ENCODE peak calls at places on chromosome 2, in four cellular contexts. A is IMR-90, I is mesenchymal stem cell, W is H1. N is an unnamed sample.

GRCh38 chr2:212052412-212053159 is 486.0 kb downstream of the ERBB4 start:
- DNase-seq in A (peak), I (peak), W (no peak), N (no peak)

GRCh38 chr2:234502285-234502918 is 5.5 kb upstream of the ARL4C start:
- DNase-seq in A (peak), I (peak), W (no peak), N (no peak)

GRCh38 chr2:199119796-199120195 is 337.9 kb downstream of the SATB2 start:
- DNase-seq in A (no peak), I (no peak), W (no peak), N (no peak)

GRCh38 chr2:199631129-199631528 is 173.4 kb upstream of the SATB2 start:
- DNase-seq in A (no peak), I (no peak), W (no peak), N (no peak)

GRCh38 chr2:1744446-1745170 is at the start of gene PXDN:
- DNase-seq in A (peak), I (peak), W (no peak), N (peak)

GRCh38 chr2:170087394-170087793 is 90.6 kb upstream of the MYO3B start:
- DNase-seq in A (peak), I (no peak), W (no peak), N (no peak)

GRCh38 chr2:3423492-3424170 is 44.1 kb downstream of the TRAPPC12 start:
- DNase-seq in A (peak), I (peak), W (peak), N (peak)

GRCh38 chr2:7019191-7019590 is 102.0 kb downstream of the RNF144A start:
- DNase-seq in A (no peak), I (no peak), W (no peak), N (no peak)

GRCh38 chr2:174683392-174683759 is 80.9 kb downstream of the CHRNA1 start:
- DNase-seq in A (peak), I (peak), W (no peak), N (peak)

GRCh38 chr2:1081411-1082225 is 131.0 kb downstream of the SNTG2 start:
- DNase-seq in A (peak), I (no peak), W (no peak), N (no peak)

GRCh38 chr2:26639685-26640240 is 1.4 kb downstream of the CIB4 start:
- DNase-seq in A (no peak), I (no peak), W (no peak), N (no peak)

GRCh38 chr2:170714156-170715061 is 728 bp upstream of the SP5 start:
- DNase-seq in A (no peak), I (no peak), W (no peak), N (peak)

GRCh38 chr2:98518106-98518505 is 73.4 kb downstream of the INPP4A start:
- DNase-seq in A (no peak), I (peak), W (no peak), N (no peak)

GRCh38 chr2:215773728-215774127 is 239.6 kb downstream of the MREG start:
- DNase-seq in A (peak), I (peak), W (no peak), N (no peak)

GRCh38 chr2:174336403-174337336 is 1.9 kb downstream of the SP9 start:
- DNase-seq in A (no peak), I (peak), W (peak), N (peak)

GRCh38 chr2:241666627-241667400 is 19.8 kb downstream of the DTYMK start:
- DNase-seq in A (peak), I (peak), W (no peak), N (peak)

GRCh38 chr2:160970052-160970846 is 190.0 kb upstream of the TANK start:
- DNase-seq in A (peak), I (peak), W (no peak), N (peak)

GRCh38 chr2:30159766-30160165 is 13.0 kb downstream of the YPEL5 start:
- DNase-seq in A (no peak), I (no peak), W (no peak), N (no peak)

GRCh38 chr2:19536136-19536535 is 177.7 kb upstream of the OSR1 start:
- DNase-seq in A (no peak), I (peak), W (no peak), N (peak)

GRCh38 chr2:120867290-120868231 is 131.9 kb downstream of the GLI2 start:
- DNase-seq in A (peak), I (peak), W (peak), N (peak)

GRCh38 chr2:20635698-20636584 is 15.0 kb downstream of the HS1BP3 start:
- DNase-seq in A (peak), I (peak), W (peak), N (peak)

GRCh38 chr2:102070058-102070642 is 72.4 kb upstream of the IL1R1 start:
- DNase-seq in A (peak), I (peak), W (no peak), N (no peak)

GRCh38 chr2:12950957-12951656 is 234.4 kb downstream of the TRIB2 start:
- DNase-seq in A (peak), I (peak), W (no peak), N (no peak)

GRCh38 chr2:45009303-45009927 is at the start of gene SIX2:
- DNase-seq in A (peak), I (peak), W (peak), N (peak)

GRCh38 chr2:64601027-64601767 is 52.5 kb downstream of the SERTAD2 start:
- DNase-seq in A (no peak), I (no peak), W (no peak), N (no peak)

GRCh38 chr2:191899442-191899841 is 52.6 kb upstream of the CAVIN2 start:
- DNase-seq in A (peak), I (peak), W (no peak), N (no peak)

GRCh38 chr2:89767581-89768435 is 1076.3 kb downstream of the RPIA start:
- DNase-seq in A (no peak), I (no peak), W (no peak), N (no peak)

GRCh38 chr2:227479865-227480475 is 8.0 kb downstream of the AGFG1 start:
- DNase-seq in A (peak), I (peak), W (no peak), N (no peak)

GRCh38 chr2:195543063-195543462 is 114.0 kb upstream of the SLC39A10 start:
- DNase-seq in A (no peak), I (no peak), W (no peak), N (no peak)
- H3K9ac ChIP-seq in A (no peak), I (no peak), W (no peak), N (no peak)

GRCh38 chr2:218694405-218695145 is 16.1 kb upstream of the TTLL4 start:
- DNase-seq in A (peak), I (peak), W (no peak), N (peak)
- H4K8ac ChIP-seq in A (no peak), I (no peak), W (no peak), N (no peak)

DNA sequence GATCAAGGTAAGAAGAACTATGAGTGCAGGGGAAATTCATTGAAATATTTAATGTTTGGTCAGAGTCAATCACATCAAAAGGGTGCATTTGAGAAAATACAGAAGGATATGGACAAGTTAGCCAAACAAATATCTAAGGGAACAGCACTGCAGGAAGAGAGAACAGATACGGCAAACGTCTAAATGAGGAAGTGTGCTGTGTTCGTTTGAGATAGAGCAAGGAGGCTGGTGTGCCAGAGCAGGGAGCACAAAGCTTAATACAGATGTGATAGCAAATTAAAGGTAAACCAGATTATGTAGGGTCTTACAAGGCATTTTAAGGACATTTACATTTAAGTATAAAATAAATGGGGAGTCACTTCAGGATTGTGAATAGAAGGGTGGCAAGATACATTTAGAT is 241.3 kb upstream of the ZNF804A start:
- DNase-seq in A (no peak), I (no peak), W (no peak), N (no peak)
- H3K9ac ChIP-seq in A (no peak), I (no peak), W (no peak), N (no peak)

DNA sequence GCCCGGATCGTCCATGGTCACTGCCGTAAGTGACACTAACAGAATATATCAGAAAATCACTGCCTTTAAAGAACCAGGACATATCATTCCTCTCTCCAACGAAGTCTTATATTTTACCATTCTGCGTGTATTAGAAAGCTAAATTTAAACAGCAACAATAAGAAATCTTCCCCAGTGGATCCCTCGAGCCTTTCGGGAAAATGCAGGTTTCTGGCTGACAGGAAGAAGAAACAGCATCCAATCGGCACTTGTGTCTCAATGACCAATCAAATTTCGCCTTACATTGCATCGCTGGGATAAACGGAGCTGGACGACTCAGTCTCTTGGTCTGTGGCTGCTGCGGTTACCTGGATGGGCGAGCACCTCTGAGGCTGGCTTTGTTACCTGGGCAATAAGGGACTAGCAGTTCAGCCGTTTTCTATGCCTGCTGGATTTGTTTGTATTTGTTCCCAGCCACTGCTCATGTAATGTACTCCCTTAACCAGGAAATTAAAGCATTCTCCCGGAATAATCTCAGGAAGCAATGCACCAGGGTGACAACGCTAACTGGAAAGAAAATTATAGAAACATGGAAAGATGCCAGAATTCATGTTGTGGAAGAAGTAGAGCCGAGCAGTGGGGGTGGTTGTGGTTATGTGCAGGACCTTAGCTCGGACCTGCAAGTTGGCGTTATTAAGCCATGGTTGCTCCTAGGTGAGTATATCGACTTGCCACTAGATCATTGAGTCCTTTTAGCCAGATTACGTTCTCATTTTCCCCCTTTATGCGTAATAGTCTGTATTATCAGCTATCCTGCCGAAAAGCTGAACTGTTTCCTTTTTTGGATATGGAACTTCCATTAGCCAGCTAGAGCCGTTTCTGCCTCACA is at the start of gene DUSP19:
- DNase-seq in A (peak), I (peak), W (peak), N (peak)
- H4K8ac ChIP-seq in A (peak), I (peak), W (no peak), N (no peak)

GRCh38 chr2:197835293-197835692 is 30.9 kb downstream of the PLCL1 start:
- DNase-seq in A (no peak), I (no peak), W (no peak), N (no peak)

GRCh38 chr2:197838036-197838435 is 33.6 kb downstream of the PLCL1 start:
- DNase-seq in A (peak), I (peak), W (no peak), N (no peak)

GRCh38 chr2:197839327-197839726 is 34.9 kb downstream of the PLCL1 start:
- DNase-seq in A (no peak), I (no peak), W (no peak), N (no peak)

DNA sequence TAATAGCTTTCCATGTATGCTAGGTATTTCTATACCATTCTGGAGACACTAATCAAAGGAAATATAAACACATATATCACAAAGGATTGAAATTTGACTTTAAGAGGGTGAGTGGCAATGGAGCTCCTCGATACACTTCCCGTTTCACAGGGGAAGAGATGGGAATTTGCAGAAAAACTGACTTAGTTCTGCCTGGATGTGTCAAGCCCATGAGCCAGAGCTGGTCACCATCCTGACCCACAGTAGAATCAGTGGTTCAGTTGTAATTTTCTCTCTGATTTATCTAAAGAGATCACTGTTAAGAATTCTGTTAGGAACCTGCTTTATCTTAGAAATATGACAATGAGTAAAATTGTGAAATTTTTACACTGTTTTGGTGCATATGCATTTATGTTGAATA is 34.2 kb downstream of the PLCL1 start:
- DNase-seq in A (no peak), I (no peak), W (no peak), N (no peak)
- H3K9ac ChIP-seq in A (no peak), I (peak), W (no peak), N (no peak)

GRCh38 chr2:36964496-36965058 is 1.8 kb downstream of the STRN start:
- DNase-seq in A (no peak), I (peak), W (no peak), N (no peak)

GRCh38 chr2:36963106-36963505 is 3.2 kb downstream of the STRN start:
- DNase-seq in A (no peak), I (no peak), W (no peak), N (no peak)

GRCh38 chr2:36965751-36966369 is 476 bp downstream of the STRN start:
- DNase-seq in A (no peak), I (peak), W (peak), N (peak)

GRCh38 chr2:36965196-36965595 is 1.1 kb downstream of the STRN start:
- DNase-seq in A (peak), I (peak), W (no peak), N (no peak)

DNA sequence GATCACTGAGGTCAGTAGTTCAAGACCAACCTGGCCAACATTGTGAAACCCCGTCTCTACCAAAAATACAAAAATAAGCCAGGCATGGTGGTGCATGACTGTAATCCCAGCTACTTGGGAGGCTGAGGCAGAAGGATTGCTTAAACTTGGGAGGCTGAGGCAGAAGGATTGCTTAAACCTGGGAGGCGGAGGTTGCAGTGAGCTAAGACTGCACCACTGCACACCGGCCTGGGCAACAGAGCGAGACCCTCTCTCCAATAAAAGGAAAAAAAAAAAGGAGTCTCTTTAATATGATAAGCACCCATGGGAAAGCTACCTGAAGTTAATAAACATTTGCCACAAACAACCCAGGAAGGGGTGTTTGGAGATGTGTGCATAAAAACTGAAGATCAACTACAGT is 2.6 kb downstream of the STRN start:
- DNase-seq in A (no peak), I (no peak), W (no peak), N (no peak)
- H4K8ac ChIP-seq in A (no peak), I (no peak), W (no peak), N (no peak)

GRCh38 chr2:157899125-157899839 is 23.2 kb upstream of the ACVR1 start:
- DNase-seq in A (no peak), I (no peak), W (no peak), N (no peak)
- H3K9ac ChIP-seq in A (no peak), I (no peak), W (no peak), N (no peak)

DNA sequence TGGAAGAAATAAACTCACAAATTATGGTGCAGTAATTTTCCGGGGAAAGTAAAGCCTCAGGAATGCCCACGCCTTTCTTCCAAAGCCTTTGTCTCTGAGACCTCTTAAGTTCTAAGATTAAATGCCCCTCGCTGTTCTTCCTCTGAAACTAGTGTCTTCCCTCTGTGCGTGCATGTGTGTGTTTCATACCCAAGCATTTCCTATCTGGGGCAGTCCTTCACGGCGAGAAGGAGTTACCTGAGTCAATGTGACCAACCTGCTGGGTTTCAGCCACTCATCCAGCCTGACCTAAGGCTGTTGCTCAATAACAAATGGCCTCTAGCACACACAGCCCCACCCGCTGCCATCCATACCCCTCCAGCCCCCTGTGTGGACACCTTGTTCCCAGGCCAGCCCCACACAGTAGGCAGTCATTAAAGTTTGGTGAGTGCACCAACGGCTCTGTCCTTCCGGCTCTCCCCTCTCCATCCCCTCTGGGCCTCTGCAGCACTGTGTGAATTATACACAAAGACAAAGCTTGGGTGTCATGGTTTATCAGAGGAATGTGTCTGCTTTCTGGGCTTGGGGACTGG is 53.8 kb upstream of the FOSL2 start:
- DNase-seq in A (no peak), I (peak), W (no peak), N (no peak)
- H4K8ac ChIP-seq in A (peak), I (peak), W (no peak), N (no peak)

DNA sequence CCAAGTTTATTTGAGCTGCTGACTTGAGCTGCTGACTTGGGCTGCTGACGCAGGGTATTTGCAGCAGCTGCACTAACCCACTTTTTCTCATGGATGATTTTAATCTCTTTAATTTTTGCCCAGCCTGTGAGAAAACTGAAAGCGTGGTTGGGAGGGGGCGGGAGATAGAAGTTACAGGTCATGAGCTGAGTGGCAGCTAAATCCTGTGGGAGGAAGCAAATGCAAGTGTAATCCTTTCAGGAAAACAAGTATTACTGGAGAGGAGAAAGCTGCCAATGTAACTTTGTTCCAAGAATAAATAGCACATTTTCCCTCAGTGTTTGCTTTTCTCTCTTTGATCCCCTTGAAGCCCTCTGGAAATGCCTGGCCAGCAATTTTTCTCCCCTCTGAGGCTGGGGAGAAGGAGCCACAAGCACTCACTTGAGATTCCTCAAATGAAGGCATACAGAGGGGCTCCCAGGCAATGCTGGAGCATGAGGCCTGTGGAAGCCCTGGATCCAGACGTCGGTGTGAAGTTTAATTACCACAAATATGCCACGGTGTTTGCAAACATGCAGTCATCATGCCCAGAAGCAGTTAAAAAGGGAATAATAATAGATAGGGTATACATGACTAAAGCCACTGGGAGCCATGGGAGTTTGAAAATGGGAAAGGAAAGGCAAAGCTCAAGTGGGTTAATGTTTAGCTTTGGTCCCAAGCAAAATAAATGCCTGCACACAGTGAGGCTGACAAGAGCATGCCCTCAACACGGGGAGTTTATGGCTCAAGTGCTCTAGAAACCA is 10.4 kb upstream of the EVA1A start:
- DNase-seq in A (peak), I (peak), W (no peak), N (no peak)
- H3K9ac ChIP-seq in A (no peak), I (peak), W (no peak), N (no peak)

GRCh38 chr2:159906315-159906714 is 108.3 kb upstream of the CD302 start:
- DNase-seq in A (no peak), I (no peak), W (no peak), N (no peak)
- H4K8ac ChIP-seq in A (no peak), I (no peak), W (no peak), N (no peak)

N was measured in neuronal stem cell.